ENCODE peak calls at places on chromosomes 16 and 17, in five cellular contexts. B, V, C, N and E are unnamed samples.

GRCh38 chr17:32161506-32162365 is 19.4 kb downstream of the RHOT1 start:
- DNase-seq in V (peak), C (peak), B (no peak), N (no peak), E (peak)

GRCh38 chr16:54374136-54374535 is 87.5 kb upstream of the IRX3 start:
- DNase-seq in B (no peak), V (no peak), N (no peak), C (peak), E (no peak)

GRCh38 chr17:14451729-14452191 is 150.9 kb downstream of the HS3ST3B1 start:
- DNase-seq in N (no peak), C (no peak), B (no peak), V (no peak), E (no peak)

GRCh38 chr16:58733671-58734458 is at the start of gene GOT2:
- DNase-seq in N (peak), V (peak), C (peak), B (peak), E (peak)

GRCh38 chr17:18224053-18224427 is 1.4 kb upstream of the LLGL1 start:
- DNase-seq in N (no peak), V (no peak), C (no peak), B (no peak), E (no peak)

GRCh38 chr17:55693244-55694216 is 29.1 kb downstream of the TMEM100 start:
- DNase-seq in B (no peak), V (no peak), N (no peak), C (no peak), E (no peak)

GRCh38 chr17:42247734-42248133 is 28.5 kb downstream of the STAT5B start:
- DNase-seq in N (no peak), C (peak), V (no peak), B (no peak), E (no peak)

GRCh38 chr17:70535986-70536385 is 366.7 kb downstream of the KCNJ2 start:
- DNase-seq in V (no peak), B (no peak), N (no peak), C (peak), E (no peak)

GRCh38 chr16:66934138-66934838 is at the start of gene CIAO2B:
- DNase-seq in C (peak), N (peak), V (peak), B (peak), E (peak)

GRCh38 chr17:58265902-58266875 is 14.5 kb downstream of the MPO start:
- DNase-seq in B (no peak), N (no peak), C (no peak), V (no peak), E (no peak)

GRCh38 chr16:180101-180920 is at the start of gene HBQ1:
- DNase-seq in C (no peak), N (peak), V (no peak), B (peak), E (peak)